ENCODE peak calls at places on chromosomes 12 and 14, in five cellular contexts. One of them, this sample, is unnamed.

GRCh38 chr14:90487031-90487430 is 90.2 kb downstream of the CALM1 start:
- DNase-seq in fibroblast of the aortic adventitia: peak
- DNase-seq in MM.1S: no peak
- DNase-seq in upper lobe of right lung: no peak
- DNase-seq in colonic mucosa: no peak
- DNase-seq in this sample: no peak

GRCh38 chr12:71870409-71870808 is 30.9 kb downstream of the TBC1D15 start:
- DNase-seq in upper lobe of right lung: no peak
- DNase-seq in fibroblast of the aortic adventitia: no peak
- DNase-seq in MM.1S: peak
- DNase-seq in colonic mucosa: no peak
- DNase-seq in this sample: no peak

GRCh38 chr14:63266106-63266505 is 52.6 kb downstream of the GPHB5 start:
- DNase-seq in fibroblast of the aortic adventitia: peak
- DNase-seq in upper lobe of right lung: no peak
- DNase-seq in colonic mucosa: no peak
- DNase-seq in MM.1S: no peak
- DNase-seq in this sample: no peak

GRCh38 chr12:111596985-111597730 is 2.0 kb downstream of the ATXN2 start:
- DNase-seq in fibroblast of the aortic adventitia: peak
- DNase-seq in upper lobe of right lung: peak
- DNase-seq in MM.1S: peak
- DNase-seq in colonic mucosa: peak
- DNase-seq in this sample: peak

GRCh38 chr12:93624595-93625294 is 52.3 kb downstream of the SOCS2 start:
- DNase-seq in upper lobe of right lung: no peak
- DNase-seq in colonic mucosa: no peak
- DNase-seq in fibroblast of the aortic adventitia: peak
- DNase-seq in MM.1S: peak
- DNase-seq in this sample: no peak

GRCh38 chr12:65313704-65314317 is 35.3 kb downstream of the MSRB3 start:
- DNase-seq in colonic mucosa: no peak
- DNase-seq in fibroblast of the aortic adventitia: peak
- DNase-seq in MM.1S: peak
- DNase-seq in upper lobe of right lung: no peak
- DNase-seq in this sample: no peak

GRCh38 chr12:67415473-67415872 is 146.3 kb downstream of the CAND1 start:
- DNase-seq in colonic mucosa: no peak
- DNase-seq in MM.1S: no peak
- DNase-seq in fibroblast of the aortic adventitia: peak
- DNase-seq in upper lobe of right lung: no peak
- DNase-seq in this sample: no peak

GRCh38 chr14:28767851-28768548 is 1.4 kb downstream of the FOXG1 start:
- DNase-seq in fibroblast of the aortic adventitia: no peak
- DNase-seq in colonic mucosa: peak
- DNase-seq in upper lobe of right lung: no peak
- DNase-seq in MM.1S: no peak
- DNase-seq in this sample: no peak

GRCh38 chr14:67495827-67496226 is 7.3 kb upstream of the TMEM229B start:
- DNase-seq in MM.1S: no peak
- DNase-seq in colonic mucosa: no peak
- DNase-seq in upper lobe of right lung: no peak
- DNase-seq in fibroblast of the aortic adventitia: no peak
- DNase-seq in this sample: no peak

GRCh38 chr12:49863946-49864816 is 21.3 kb upstream of the BCDIN3D start:
- DNase-seq in upper lobe of right lung: no peak
- DNase-seq in colonic mucosa: no peak
- DNase-seq in fibroblast of the aortic adventitia: no peak
- DNase-seq in MM.1S: no peak
- DNase-seq in this sample: no peak

GRCh38 chr12:53241623-53242412 is 9.8 kb upstream of the RARG start:
- DNase-seq in upper lobe of right lung: no peak
- DNase-seq in colonic mucosa: no peak
- DNase-seq in fibroblast of the aortic adventitia: no peak
- DNase-seq in MM.1S: no peak
- DNase-seq in this sample: no peak

GRCh38 chr14:45038256-45038655 is 45.7 kb upstream of the PRPF39 start:
- DNase-seq in MM.1S: no peak
- DNase-seq in upper lobe of right lung: no peak
- DNase-seq in colonic mucosa: no peak
- DNase-seq in fibroblast of the aortic adventitia: no peak
- DNase-seq in this sample: no peak

GRCh38 chr12:57474430-57474829 is 5.2 kb downstream of the ARHGAP9 start:
- DNase-seq in upper lobe of right lung: no peak
- DNase-seq in colonic mucosa: no peak
- DNase-seq in fibroblast of the aortic adventitia: no peak
- DNase-seq in MM.1S: no peak
- DNase-seq in this sample: no peak

GRCh38 chr12:88756153-88756552 is 175.9 kb upstream of the KITLG start:
- DNase-seq in colonic mucosa: no peak
- DNase-seq in upper lobe of right lung: no peak
- DNase-seq in MM.1S: no peak
- DNase-seq in fibroblast of the aortic adventitia: no peak
- DNase-seq in this sample: no peak

GRCh38 chr12:88753074-88753473 is 172.8 kb upstream of the KITLG start:
- DNase-seq in MM.1S: no peak
- DNase-seq in colonic mucosa: no peak
- DNase-seq in fibroblast of the aortic adventitia: peak
- DNase-seq in upper lobe of right lung: no peak
- DNase-seq in this sample: no peak

GRCh38 chr12:88750867-88751543 is 170.7 kb upstream of the KITLG start:
- DNase-seq in MM.1S: no peak
- DNase-seq in upper lobe of right lung: no peak
- DNase-seq in colonic mucosa: no peak
- DNase-seq in fibroblast of the aortic adventitia: no peak
- DNase-seq in this sample: no peak

GRCh38 chr12:88752183-88752582 is 171.9 kb upstream of the KITLG start:
- DNase-seq in colonic mucosa: no peak
- DNase-seq in upper lobe of right lung: no peak
- DNase-seq in MM.1S: no peak
- DNase-seq in fibroblast of the aortic adventitia: no peak
- DNase-seq in this sample: no peak

DNA sequence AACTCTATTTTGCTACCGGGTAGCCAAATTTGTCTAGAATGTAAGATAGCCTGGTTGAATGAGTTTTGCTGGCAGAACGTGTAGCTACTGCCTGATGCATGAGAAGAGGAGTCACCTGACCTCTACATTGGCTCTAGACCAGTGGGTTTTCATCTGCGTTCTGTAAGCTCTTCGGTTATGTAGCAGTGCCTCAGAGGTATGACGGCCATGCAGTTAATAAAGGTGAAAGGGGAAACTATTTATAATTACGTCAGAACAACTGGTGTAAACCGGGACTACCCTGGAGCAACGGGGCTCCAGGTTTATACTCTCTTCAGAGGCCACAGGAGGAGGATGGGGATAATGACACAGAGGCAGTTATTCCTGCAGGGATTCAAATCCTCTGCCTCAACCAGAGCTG is 173.4 kb upstream of the KITLG start:
- DNase-seq in upper lobe of right lung: no peak
- DNase-seq in colonic mucosa: no peak
- DNase-seq in MM.1S: no peak
- DNase-seq in fibroblast of the aortic adventitia: no peak
- DNase-seq in this sample: no peak
- H3K4me3 ChIP-seq in upper lobe of right lung: no peak
- H3K4me3 ChIP-seq in colonic mucosa: no peak
- H3K4me3 ChIP-seq in MM.1S: no peak
- H3K4me3 ChIP-seq in fibroblast of the aortic adventitia: no peak
- H3K4me3 ChIP-seq in this sample: no peak

GRCh38 chr14:22885975-22886374 is 3.0 kb downstream of the REM2 start:
- DNase-seq in colonic mucosa: no peak
- DNase-seq in MM.1S: no peak
- DNase-seq in fibroblast of the aortic adventitia: no peak
- DNase-seq in upper lobe of right lung: no peak
- DNase-seq in this sample: no peak

GRCh38 chr14:22887990-22888378 is 5.0 kb downstream of the REM2 start:
- DNase-seq in colonic mucosa: no peak
- DNase-seq in upper lobe of right lung: no peak
- DNase-seq in MM.1S: peak
- DNase-seq in fibroblast of the aortic adventitia: no peak
- DNase-seq in this sample: no peak

GRCh38 chr14:22884721-22885523 is 1.9 kb downstream of the REM2 start:
- DNase-seq in fibroblast of the aortic adventitia: no peak
- DNase-seq in upper lobe of right lung: no peak
- DNase-seq in MM.1S: no peak
- DNase-seq in colonic mucosa: no peak
- DNase-seq in this sample: no peak

GRCh38 chr14:22887260-22887989 is 4.4 kb downstream of the REM2 start:
- DNase-seq in upper lobe of right lung: no peak
- DNase-seq in fibroblast of the aortic adventitia: peak
- DNase-seq in MM.1S: peak
- DNase-seq in colonic mucosa: peak
- DNase-seq in this sample: peak

GRCh38 chr14:22886500-22887259 is 3.7 kb downstream of the REM2 start:
- DNase-seq in MM.1S: peak
- DNase-seq in fibroblast of the aortic adventitia: peak
- DNase-seq in upper lobe of right lung: peak
- DNase-seq in colonic mucosa: peak
- DNase-seq in this sample: peak
- TF ChIP-seq CTCF in MM.1S: peak
- TF ChIP-seq CTCF in fibroblast of the aortic adventitia: peak
- TF ChIP-seq CTCF in upper lobe of right lung: peak
- TF ChIP-seq CTCF in colonic mucosa: no peak
- TF ChIP-seq CTCF in this sample: peak

GRCh38 chr14:105166571-105167302 is 1.8 kb downstream of the JAG2 start:
- DNase-seq in upper lobe of right lung: no peak
- DNase-seq in colonic mucosa: no peak
- DNase-seq in fibroblast of the aortic adventitia: no peak
- DNase-seq in MM.1S: no peak
- DNase-seq in this sample: no peak
- H3K4me3 ChIP-seq in upper lobe of right lung: peak
- H3K4me3 ChIP-seq in colonic mucosa: no peak
- H3K4me3 ChIP-seq in fibroblast of the aortic adventitia: no peak
- H3K4me3 ChIP-seq in MM.1S: no peak
- H3K4me3 ChIP-seq in this sample: peak

DNA sequence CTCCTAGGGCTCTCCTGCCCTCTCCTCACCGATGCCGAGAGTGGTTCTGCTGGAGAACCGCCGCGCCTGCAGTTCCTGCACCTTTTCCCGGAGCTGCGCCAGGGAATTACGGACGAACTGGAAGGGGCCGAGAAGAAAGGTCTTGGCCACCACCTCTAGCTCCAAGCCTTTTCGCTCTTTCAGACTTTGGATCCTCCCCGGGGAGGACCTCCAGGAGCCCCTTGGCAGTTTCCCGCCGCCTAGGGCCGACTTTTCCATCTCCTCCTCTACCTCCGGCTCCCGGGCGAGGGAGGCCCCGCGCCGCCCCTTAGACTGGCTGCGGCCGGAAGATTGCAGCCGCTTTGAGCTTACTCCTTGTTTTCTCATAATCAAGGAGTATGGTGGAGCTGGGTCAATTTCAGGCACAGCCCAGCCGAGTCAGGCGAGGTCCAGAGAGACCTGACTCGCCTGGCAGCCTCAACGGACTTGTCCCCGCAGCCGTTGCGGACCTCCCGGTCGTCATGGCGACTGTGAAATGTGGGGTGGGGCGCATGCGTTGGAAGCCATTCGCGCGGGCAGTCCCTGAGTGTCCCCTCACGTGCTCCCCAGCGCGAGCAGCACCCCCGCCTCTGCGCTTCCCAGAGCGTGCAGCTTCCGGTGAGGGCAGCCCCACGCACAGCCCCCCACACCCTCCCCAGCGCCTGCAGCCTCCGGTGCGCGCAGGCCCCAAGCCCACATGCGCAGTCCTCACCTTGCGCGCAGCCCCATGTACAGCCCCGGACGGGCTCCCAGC is at the start of gene DPY19L2:
- DNase-seq in fibroblast of the aortic adventitia: peak
- DNase-seq in MM.1S: peak
- DNase-seq in upper lobe of right lung: peak
- DNase-seq in colonic mucosa: peak
- DNase-seq in this sample: no peak
- TF ChIP-seq CTCF in fibroblast of the aortic adventitia: no peak
- TF ChIP-seq CTCF in MM.1S: no peak
- TF ChIP-seq CTCF in upper lobe of right lung: no peak
- TF ChIP-seq CTCF in colonic mucosa: no peak
- TF ChIP-seq CTCF in this sample: no peak

This sample was measured in LNCaP clone FGC.